ENCODE peak calls at places on chromosomes 16 and 17, in nine cellular contexts. A is transverse colon; U is fibroblast of lung; B is ovary; X is CD8-positive, alpha-beta memory T cell; Y is small intestine; S is A549; W is mesendoderm; K is tibial nerve. N is an unnamed sample.

GRCh38 chr17:77701996-77702395 is 256.5 kb upstream of the TNRC6C start:
- DNase-seq in A (no peak), U (no peak), B (no peak), X (no peak), Y (no peak), S (no peak), W (no peak), K (no peak), N (no peak)

GRCh38 chr17:38982858-38983746 is 15.9 kb upstream of the FBXO47 start:
- DNase-seq in A (peak; percentile 45), U (peak; percentile 81), B (no peak), X (peak; percentile 27), Y (peak; percentile 59), S (peak; percentile 79), W (peak; percentile 70), K (no peak), N (no peak)

GRCh38 chr17:65660947-65661346 is 99.5 kb upstream of the AXIN2 start:
- DNase-seq in A (no peak), U (peak; percentile 57), B (no peak), X (no peak), Y (no peak), S (no peak), W (no peak), K (no peak), N (no peak)

GRCh38 chr17:13492351-13493122 is 109.2 kb downstream of the HS3ST3A1 start:
- DNase-seq in A (no peak), U (no peak), B (no peak), X (no peak), Y (no peak), S (no peak), W (no peak), K (no peak), N (no peak)

GRCh38 chr16:11502239-11502638 is 84.5 kb downstream of the LITAF start:
- DNase-seq in A (no peak), U (no peak), B (no peak), X (no peak), Y (no peak), S (no peak), W (no peak), K (no peak), N (no peak)

GRCh38 chr16:17448640-17449638 is 21.8 kb downstream of the XYLT1 start:
- DNase-seq in A (peak; percentile 25), U (no peak), B (no peak), X (peak; percentile 46), Y (no peak), S (no peak), W (no peak), K (no peak), N (no peak)

GRCh38 chr17:46866325-46866724 is 14.9 kb downstream of the WNT9B start:
- DNase-seq in A (no peak), U (no peak), B (no peak), X (no peak), Y (no peak), S (no peak), W (no peak), K (no peak), N (no peak)

GRCh38 chr16:84700518-84701277 is 898 bp downstream of the USP10 start:
- DNase-seq in A (peak; percentile 44), U (peak; percentile 37), B (no peak), X (no peak), Y (peak; percentile 62), S (peak; percentile 13), W (peak; percentile 48), K (no peak), N (no peak)

GRCh38 chr17:77453613-77454559 is 313.1 kb downstream of the SEC14L1 start:
- DNase-seq in A (peak; percentile 89), U (no peak), B (no peak), X (peak; percentile 34), Y (peak; percentile 96), S (no peak), W (peak; percentile 34), K (no peak), N (no peak)

GRCh38 chr16:47046726-47047602 is 73.5 kb upstream of the DNAJA2 start:
- DNase-seq in A (no peak), U (no peak), B (no peak), X (no peak), Y (no peak), S (no peak), W (no peak), K (no peak), N (no peak)

GRCh38 chr17:50100921-50101345 is 5.8 kb downstream of the PDK2 start:
- DNase-seq in A (no peak), U (no peak), B (no peak), X (no peak), Y (no peak), S (no peak), W (peak; percentile 51), K (no peak), N (no peak)

GRCh38 chr17:1787301-1787902 is 25.5 kb downstream of the SERPINF1 start:
- DNase-seq in A (peak; percentile 78), U (peak; percentile 93), B (peak; percentile 81), X (no peak), Y (peak; percentile 99), S (peak; percentile 99), W (no peak), K (no peak), N (peak; percentile 54)

GRCh38 chr17:1783834-1784611 is 22.2 kb downstream of the SERPINF1 start:
- DNase-seq in A (peak; percentile 74), U (peak; percentile 98), B (peak; percentile 82), X (no peak), Y (peak; percentile 36), S (peak; percentile 77), W (peak; percentile 71), K (peak; percentile 82), N (no peak)

GRCh38 chr17:1785925-1786324 is 24.1 kb downstream of the SERPINF1 start:
- DNase-seq in A (no peak), U (peak; percentile 76), B (no peak), X (no peak), Y (peak; percentile 53), S (no peak), W (no peak), K (no peak), N (no peak)

GRCh38 chr17:1789936-1790335 is 28.1 kb downstream of the SERPINF1 start:
- DNase-seq in A (no peak), U (no peak), B (no peak), X (no peak), Y (peak; percentile 76), S (no peak), W (no peak), K (no peak), N (no peak)

GRCh38 chr17:1786708-1787107 is 24.8 kb downstream of the SERPINF1 start:
- DNase-seq in A (no peak), U (no peak), B (no peak), X (no peak), Y (no peak), S (no peak), W (no peak), K (no peak), N (no peak)
- H3K27ac ChIP-seq in A (peak overlapping the region; percentile 90), U (peak overlapping the region; percentile 84), B (peak overlapping the region; percentile 84), X (no peak overlapping the region), Y (peak overlapping the region; percentile 81), S (peak overlapping the region; percentile 59), W (no peak overlapping the region), K (no peak overlapping the region), N (no peak overlapping the region)

GRCh38 chr17:42236760-42237159 is 39.4 kb downstream of the STAT5B start:
- DNase-seq in A (no peak), U (no peak), B (no peak), X (no peak), Y (no peak), S (no peak), W (no peak), K (no peak), N (no peak)

GRCh38 chr17:42241871-42242270 is 34.3 kb downstream of the STAT5B start:
- DNase-seq in A (no peak), U (no peak), B (no peak), X (no peak), Y (no peak), S (no peak), W (no peak), K (no peak), N (no peak)

GRCh38 chr17:42243493-42243982 is 32.7 kb downstream of the STAT5B start:
- DNase-seq in A (no peak), U (no peak), B (no peak), X (no peak), Y (no peak), S (no peak), W (no peak), K (no peak), N (no peak)

DNA sequence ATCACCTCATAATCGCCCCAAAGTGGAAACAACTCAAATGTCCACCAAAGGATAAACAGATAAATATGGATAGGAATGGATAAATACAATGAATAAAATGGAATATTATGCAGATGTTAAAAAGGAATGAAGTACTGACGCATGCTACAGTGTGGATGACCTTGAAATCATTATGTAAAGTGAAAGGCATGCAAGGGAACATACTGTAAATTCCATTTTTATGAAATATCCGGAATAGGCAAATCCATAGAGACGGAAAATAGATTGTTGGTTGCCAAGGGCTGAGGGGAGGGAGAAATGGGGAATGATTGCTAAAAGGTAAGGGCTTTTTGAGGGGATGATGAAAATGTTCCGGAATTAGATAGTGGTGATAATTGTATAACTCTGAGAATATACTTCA is 36.0 kb downstream of the STAT5B start:
- DNase-seq in A (no peak), U (no peak), B (no peak), X (no peak), Y (no peak), S (no peak), W (no peak), K (no peak), N (no peak)
- H3K27ac ChIP-seq in A (no peak overlapping the region), U (no peak overlapping the region), B (no peak overlapping the region), X (no peak overlapping the region), Y (no peak overlapping the region), S (no peak overlapping the region), W (no peak overlapping the region), K (no peak overlapping the region), N (no peak overlapping the region)

GRCh38 chr16:2482181-2483107 is 7.5 kb downstream of the TBC1D24 start:
- DNase-seq in A (peak; percentile 38), U (peak; percentile 64), B (peak; percentile 57), X (no peak), Y (no peak), S (no peak), W (no peak), K (peak; percentile 59), N (no peak)
- H3K27ac ChIP-seq in A (peak overlapping the region; percentile 87), U (peak overlapping the region; percentile 70), B (no peak overlapping the region), X (no peak overlapping the region), Y (no peak overlapping the region), S (no peak overlapping the region), W (no peak overlapping the region), K (no peak overlapping the region), N (no peak overlapping the region)

GRCh38 chr16:56651586-56651985 is at the start of gene MT1B:
- DNase-seq in A (no peak), U (no peak), B (no peak), X (no peak), Y (no peak), S (no peak), W (no peak), K (no peak), N (no peak)

GRCh38 chr16:56652600-56652999 is 914 bp downstream of the MT1B start:
- DNase-seq in A (no peak), U (no peak), B (no peak), X (no peak), Y (no peak), S (no peak), W (no peak), K (no peak), N (no peak)

GRCh38 chr16:56647641-56648431 is 3.9 kb upstream of the MT1B start:
- DNase-seq in A (peak; percentile 55), U (no peak), B (no peak), X (no peak), Y (peak; percentile 75), S (no peak), W (no peak), K (no peak), N (no peak)

GRCh38 chr16:56649820-56650219 is 1.9 kb upstream of the MT1B start:
- DNase-seq in A (no peak), U (no peak), B (no peak), X (no peak), Y (peak; percentile 32), S (no peak), W (no peak), K (no peak), N (peak; percentile 88)

GRCh38 chr16:56649271-56649670 is 2.4 kb upstream of the MT1B start:
- DNase-seq in A (no peak), U (no peak), B (no peak), X (no peak), Y (no peak), S (no peak), W (no peak), K (no peak), N (no peak)
- H3K27ac ChIP-seq in A (no peak overlapping the region), U (no peak overlapping the region), B (no peak overlapping the region), X (no peak overlapping the region), Y (no peak overlapping the region), S (no peak overlapping the region), W (no peak overlapping the region), K (no peak overlapping the region), N (no peak overlapping the region)

N was measured in epithelial cell of prostate.